ENCODE peak calls at places on chromosomes 3 and 15, in eight cellular contexts. One of them, this sample, is unnamed.

GRCh38 chr3:62046326-62046725 is 327.0 kb downstream of the FEZF2 start:
- DNase-seq in hepatocyte: no peak
- DNase-seq in psoas muscle: no peak
- DNase-seq in prostate gland: no peak
- DNase-seq in omental fat pad: no peak
- DNase-seq in OCI-LY7: no peak
- DNase-seq in progenitor cell of endocrine pancreas: no peak
- DNase-seq in AG04450: no peak
- DNase-seq in this sample: peak

GRCh38 chr15:31483924-31484368 is 157.3 kb downstream of the KLF13 start:
- DNase-seq in hepatocyte: no peak
- DNase-seq in psoas muscle: no peak
- DNase-seq in prostate gland: no peak
- DNase-seq in omental fat pad: no peak
- DNase-seq in OCI-LY7: no peak
- DNase-seq in progenitor cell of endocrine pancreas: no peak
- DNase-seq in AG04450: no peak
- DNase-seq in this sample: no peak

GRCh38 chr3:150786791-150787190 is 23.8 kb upstream of the SIAH2 start:
- DNase-seq in hepatocyte: no peak
- DNase-seq in psoas muscle: no peak
- DNase-seq in prostate gland: no peak
- DNase-seq in omental fat pad: no peak
- DNase-seq in OCI-LY7: no peak
- DNase-seq in progenitor cell of endocrine pancreas: no peak
- DNase-seq in AG04450: no peak
- DNase-seq in this sample: no peak

GRCh38 chr3:194730369-194730768 is 44.7 kb downstream of the FAM43A start:
- DNase-seq in hepatocyte: peak
- DNase-seq in psoas muscle: no peak
- DNase-seq in prostate gland: peak
- DNase-seq in omental fat pad: no peak
- DNase-seq in OCI-LY7: peak
- DNase-seq in progenitor cell of endocrine pancreas: no peak
- DNase-seq in AG04450: no peak
- DNase-seq in this sample: peak

GRCh38 chr3:121648219-121648958 is 12.3 kb downstream of the HCLS1 start:
- DNase-seq in hepatocyte: no peak
- DNase-seq in psoas muscle: no peak
- DNase-seq in prostate gland: peak
- DNase-seq in omental fat pad: no peak
- DNase-seq in OCI-LY7: no peak
- DNase-seq in progenitor cell of endocrine pancreas: no peak
- DNase-seq in AG04450: no peak
- DNase-seq in this sample: no peak

GRCh38 chr15:94610069-94610863 is 378.9 kb downstream of the MCTP2 start:
- DNase-seq in hepatocyte: no peak
- DNase-seq in psoas muscle: no peak
- DNase-seq in prostate gland: no peak
- DNase-seq in omental fat pad: no peak
- DNase-seq in OCI-LY7: no peak
- DNase-seq in progenitor cell of endocrine pancreas: no peak
- DNase-seq in AG04450: no peak
- DNase-seq in this sample: no peak

GRCh38 chr3:194421-194820 is 2.1 kb upstream of the CHL1 start:
- DNase-seq in hepatocyte: no peak
- DNase-seq in psoas muscle: no peak
- DNase-seq in prostate gland: no peak
- DNase-seq in omental fat pad: no peak
- DNase-seq in OCI-LY7: no peak
- DNase-seq in progenitor cell of endocrine pancreas: no peak
- DNase-seq in AG04450: no peak
- DNase-seq in this sample: no peak

GRCh38 chr3:156535162-156535627 is 19.7 kb downstream of the SSR3 start:
- DNase-seq in hepatocyte: peak
- DNase-seq in psoas muscle: peak
- DNase-seq in prostate gland: no peak
- DNase-seq in omental fat pad: no peak
- DNase-seq in OCI-LY7: peak
- DNase-seq in progenitor cell of endocrine pancreas: no peak
- DNase-seq in AG04450: peak
- DNase-seq in this sample: peak

GRCh38 chr3:94310736-94311135 is 247.9 kb downstream of the NSUN3 start:
- DNase-seq in hepatocyte: no peak
- DNase-seq in psoas muscle: no peak
- DNase-seq in prostate gland: no peak
- DNase-seq in omental fat pad: no peak
- DNase-seq in OCI-LY7: no peak
- DNase-seq in progenitor cell of endocrine pancreas: no peak
- DNase-seq in AG04450: no peak
- DNase-seq in this sample: no peak

GRCh38 chr15:68333775-68334470 is 56.4 kb downstream of the FEM1B start:
- DNase-seq in hepatocyte: peak
- DNase-seq in psoas muscle: peak
- DNase-seq in prostate gland: no peak
- DNase-seq in omental fat pad: no peak
- DNase-seq in OCI-LY7: no peak
- DNase-seq in progenitor cell of endocrine pancreas: no peak
- DNase-seq in AG04450: no peak
- DNase-seq in this sample: no peak

GRCh38 chr3:169297214-169297613 is 366.3 kb downstream of the MECOM start:
- DNase-seq in hepatocyte: no peak
- DNase-seq in psoas muscle: no peak
- DNase-seq in prostate gland: no peak
- DNase-seq in omental fat pad: no peak
- DNase-seq in OCI-LY7: no peak
- DNase-seq in progenitor cell of endocrine pancreas: no peak
- DNase-seq in AG04450: no peak
- DNase-seq in this sample: no peak

GRCh38 chr15:95620934-95621579 is 709.4 kb upstream of the NR2F2 start:
- DNase-seq in hepatocyte: no peak
- DNase-seq in psoas muscle: no peak
- DNase-seq in prostate gland: no peak
- DNase-seq in omental fat pad: no peak
- DNase-seq in OCI-LY7: no peak
- DNase-seq in progenitor cell of endocrine pancreas: no peak
- DNase-seq in AG04450: peak
- DNase-seq in this sample: no peak

GRCh38 chr15:35657679-35658201 is 111.8 kb upstream of the DPH6 start:
- DNase-seq in hepatocyte: no peak
- DNase-seq in psoas muscle: no peak
- DNase-seq in prostate gland: no peak
- DNase-seq in omental fat pad: no peak
- DNase-seq in OCI-LY7: no peak
- DNase-seq in progenitor cell of endocrine pancreas: no peak
- DNase-seq in AG04450: no peak
- DNase-seq in this sample: peak

GRCh38 chr15:45773149-45773548 is 138.3 kb downstream of the SQOR start:
- DNase-seq in hepatocyte: no peak
- DNase-seq in psoas muscle: no peak
- DNase-seq in prostate gland: no peak
- DNase-seq in omental fat pad: no peak
- DNase-seq in OCI-LY7: no peak
- DNase-seq in progenitor cell of endocrine pancreas: no peak
- DNase-seq in AG04450: no peak
- DNase-seq in this sample: no peak

GRCh38 chr3:69433938-69434263 is 48.0 kb upstream of the FRMD4B start:
- DNase-seq in hepatocyte: peak
- DNase-seq in psoas muscle: no peak
- DNase-seq in prostate gland: no peak
- DNase-seq in omental fat pad: no peak
- DNase-seq in OCI-LY7: no peak
- DNase-seq in progenitor cell of endocrine pancreas: no peak
- DNase-seq in AG04450: no peak
- DNase-seq in this sample: peak

GRCh38 chr3:112097378-112097777 is 11.2 kb downstream of the C3orf52 start:
- DNase-seq in hepatocyte: peak
- DNase-seq in psoas muscle: no peak
- DNase-seq in prostate gland: peak
- DNase-seq in omental fat pad: no peak
- DNase-seq in OCI-LY7: no peak
- DNase-seq in progenitor cell of endocrine pancreas: no peak
- DNase-seq in AG04450: peak
- DNase-seq in this sample: peak

GRCh38 chr3:179227349-179227748 is 23.6 kb downstream of the KCNMB3 start:
- DNase-seq in hepatocyte: no peak
- DNase-seq in psoas muscle: no peak
- DNase-seq in prostate gland: no peak
- DNase-seq in omental fat pad: no peak
- DNase-seq in OCI-LY7: no peak
- DNase-seq in progenitor cell of endocrine pancreas: no peak
- DNase-seq in AG04450: no peak
- DNase-seq in this sample: no peak

GRCh38 chr15:77709135-77709886 is 76.6 kb upstream of the LINGO1 start:
- DNase-seq in hepatocyte: no peak
- DNase-seq in psoas muscle: no peak
- DNase-seq in prostate gland: no peak
- DNase-seq in omental fat pad: no peak
- DNase-seq in OCI-LY7: no peak
- DNase-seq in progenitor cell of endocrine pancreas: no peak
- DNase-seq in AG04450: no peak
- DNase-seq in this sample: no peak

GRCh38 chr3:77203876-77204275 is 164.0 kb downstream of the ROBO2 start:
- DNase-seq in hepatocyte: no peak
- DNase-seq in psoas muscle: no peak
- DNase-seq in prostate gland: no peak
- DNase-seq in omental fat pad: no peak
- DNase-seq in OCI-LY7: no peak
- DNase-seq in progenitor cell of endocrine pancreas: no peak
- DNase-seq in AG04450: no peak
- DNase-seq in this sample: no peak

GRCh38 chr15:81106560-81106959 is 27.5 kb upstream of the CFAP161 start:
- DNase-seq in hepatocyte: peak
- DNase-seq in psoas muscle: peak
- DNase-seq in prostate gland: peak
- DNase-seq in omental fat pad: no peak
- DNase-seq in OCI-LY7: peak
- DNase-seq in progenitor cell of endocrine pancreas: no peak
- DNase-seq in AG04450: peak
- DNase-seq in this sample: peak

GRCh38 chr15:84747423-84748273 is 744 bp upstream of the ZNF592 start:
- DNase-seq in hepatocyte: peak
- DNase-seq in psoas muscle: peak
- DNase-seq in prostate gland: peak
- DNase-seq in omental fat pad: peak
- DNase-seq in OCI-LY7: peak
- DNase-seq in progenitor cell of endocrine pancreas: peak
- DNase-seq in AG04450: no peak
- DNase-seq in this sample: peak

GRCh38 chr15:31080618-31081017 is 20.9 kb downstream of the TRPM1 start:
- DNase-seq in hepatocyte: peak
- DNase-seq in psoas muscle: peak
- DNase-seq in prostate gland: no peak
- DNase-seq in omental fat pad: no peak
- DNase-seq in OCI-LY7: peak
- DNase-seq in progenitor cell of endocrine pancreas: peak
- DNase-seq in AG04450: no peak
- DNase-seq in this sample: no peak

GRCh38 chr15:70357453-70357852 is 259.7 kb upstream of the TLE3 start:
- DNase-seq in hepatocyte: no peak
- DNase-seq in psoas muscle: no peak
- DNase-seq in prostate gland: no peak
- DNase-seq in omental fat pad: no peak
- DNase-seq in OCI-LY7: no peak
- DNase-seq in progenitor cell of endocrine pancreas: no peak
- DNase-seq in AG04450: no peak
- DNase-seq in this sample: no peak

GRCh38 chr15:100943074-100943473 is 23.9 kb downstream of the LRRK1 start:
- DNase-seq in hepatocyte: no peak
- DNase-seq in psoas muscle: no peak
- DNase-seq in prostate gland: no peak
- DNase-seq in omental fat pad: no peak
- DNase-seq in OCI-LY7: peak
- DNase-seq in progenitor cell of endocrine pancreas: no peak
- DNase-seq in AG04450: no peak
- DNase-seq in this sample: no peak

GRCh38 chr15:97129684-97130083 is 799.2 kb downstream of the NR2F2 start:
- DNase-seq in hepatocyte: no peak
- DNase-seq in psoas muscle: no peak
- DNase-seq in prostate gland: no peak
- DNase-seq in omental fat pad: no peak
- DNase-seq in OCI-LY7: no peak
- DNase-seq in progenitor cell of endocrine pancreas: no peak
- DNase-seq in AG04450: no peak
- DNase-seq in this sample: no peak

GRCh38 chr3:13308406-13308805 is 111.7 kb downstream of the NUP210 start:
- DNase-seq in hepatocyte: peak
- DNase-seq in psoas muscle: no peak
- DNase-seq in prostate gland: no peak
- DNase-seq in omental fat pad: no peak
- DNase-seq in OCI-LY7: peak
- DNase-seq in progenitor cell of endocrine pancreas: no peak
- DNase-seq in AG04450: no peak
- DNase-seq in this sample: peak
- TF ChIP-seq CTCF in hepatocyte: peak
- TF ChIP-seq CTCF in psoas muscle: peak
- TF ChIP-seq CTCF in prostate gland: no peak
- TF ChIP-seq CTCF in omental fat pad: no peak
- TF ChIP-seq CTCF in OCI-LY7: peak
- TF ChIP-seq CTCF in progenitor cell of endocrine pancreas: peak
- TF ChIP-seq CTCF in AG04450: peak
- TF ChIP-seq CTCF in this sample: peak

GRCh38 chr3:153291052-153291689 is 129.1 kb downstream of the RAP2B start:
- DNase-seq in hepatocyte: peak
- DNase-seq in psoas muscle: no peak
- DNase-seq in prostate gland: no peak
- DNase-seq in omental fat pad: no peak
- DNase-seq in OCI-LY7: peak
- DNase-seq in progenitor cell of endocrine pancreas: no peak
- DNase-seq in AG04450: no peak
- DNase-seq in this sample: peak
- TF ChIP-seq CTCF in hepatocyte: peak
- TF ChIP-seq CTCF in psoas muscle: peak
- TF ChIP-seq CTCF in prostate gland: no peak
- TF ChIP-seq CTCF in omental fat pad: no peak
- TF ChIP-seq CTCF in OCI-LY7: peak
- TF ChIP-seq CTCF in progenitor cell of endocrine pancreas: peak
- TF ChIP-seq CTCF in AG04450: peak
- TF ChIP-seq CTCF in this sample: peak

GRCh38 chr3:36843065-36844051 is 79.0 kb upstream of the DCLK3 start:
- DNase-seq in hepatocyte: peak
- DNase-seq in psoas muscle: no peak
- DNase-seq in prostate gland: no peak
- DNase-seq in omental fat pad: no peak
- DNase-seq in OCI-LY7: peak
- DNase-seq in progenitor cell of endocrine pancreas: peak
- DNase-seq in AG04450: no peak
- DNase-seq in this sample: peak
- TF ChIP-seq CTCF in hepatocyte: peak
- TF ChIP-seq CTCF in psoas muscle: peak
- TF ChIP-seq CTCF in prostate gland: peak
- TF ChIP-seq CTCF in omental fat pad: no peak
- TF ChIP-seq CTCF in OCI-LY7: peak
- TF ChIP-seq CTCF in progenitor cell of endocrine pancreas: peak
- TF ChIP-seq CTCF in AG04450: peak
- TF ChIP-seq CTCF in this sample: peak

DNA sequence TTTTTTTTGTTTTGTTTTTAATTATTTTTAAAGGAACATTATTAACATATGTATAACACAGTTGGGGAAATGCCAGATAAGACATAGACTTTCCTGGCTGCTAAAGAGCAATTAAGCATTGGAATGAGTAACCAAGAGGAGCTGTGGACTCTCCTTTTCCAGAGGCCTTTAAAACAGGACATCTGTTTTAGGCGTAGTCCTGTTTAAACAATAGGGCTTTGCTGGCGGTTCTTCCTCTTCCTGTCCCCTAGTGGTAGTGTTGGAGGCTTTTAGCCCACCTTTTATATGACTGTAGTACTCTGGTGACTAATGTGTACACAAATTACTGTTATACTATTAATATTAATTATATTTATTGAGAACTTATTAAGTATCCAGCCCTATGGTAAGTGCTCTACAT is 81.9 kb downstream of the PPARG start:
- DNase-seq in hepatocyte: peak
- DNase-seq in psoas muscle: no peak
- DNase-seq in prostate gland: no peak
- DNase-seq in omental fat pad: no peak
- DNase-seq in OCI-LY7: no peak
- DNase-seq in progenitor cell of endocrine pancreas: no peak
- DNase-seq in AG04450: no peak
- DNase-seq in this sample: peak
- TF ChIP-seq CTCF in hepatocyte: no peak
- TF ChIP-seq CTCF in psoas muscle: no peak
- TF ChIP-seq CTCF in prostate gland: no peak
- TF ChIP-seq CTCF in omental fat pad: no peak
- TF ChIP-seq CTCF in OCI-LY7: no peak
- TF ChIP-seq CTCF in progenitor cell of endocrine pancreas: no peak
- TF ChIP-seq CTCF in AG04450: no peak
- TF ChIP-seq CTCF in this sample: peak

This sample was measured in HFFc6.